ENCODE peak calls at places on chromosomes 7 and 10, in four cellular contexts. B, U, V and K are unnamed samples.

GRCh38 chr7:151388007-151388297 is 21.9 kb downstream of the WDR86 start:
- DNase-seq in B (no peak), U (no peak), V (no peak), K (no peak)

GRCh38 chr7:41942468-41943097 is 239.7 kb upstream of the INHBA start:
- DNase-seq in B (no peak), U (no peak), V (no peak), K (no peak)

GRCh38 chr7:73892003-73892975 is 31.3 kb downstream of the TMEM270 start:
- DNase-seq in B (no peak), U (no peak), V (no peak), K (no peak)

GRCh38 chr10:88680958-88681357 is 16.7 kb downstream of the LIPF start:
- DNase-seq in B (no peak), U (no peak), V (no peak), K (no peak)

GRCh38 chr10:77628906-77629730 is 8.5 kb downstream of the KCNMA1 start:
- DNase-seq in B (no peak), U (no peak), V (no peak), K (no peak)

GRCh38 chr10:70820976-70821750 is 5.4 kb downstream of the SGPL1 start:
- DNase-seq in B (no peak), U (peak; percentile 30), V (no peak), K (no peak)

GRCh38 chr7:121966538-121967332 is 93.8 kb downstream of the PTPRZ1 start:
- DNase-seq in B (no peak), U (no peak), V (no peak), K (no peak)

GRCh38 chr10:117411440-117412428 is 36.5 kb upstream of the PDZD8 start:
- DNase-seq in B (no peak), U (no peak), V (no peak), K (no peak)

GRCh38 chr7:192701-193536 is 548 bp downstream of the FAM20C start:
- DNase-seq in B (no peak), U (peak; percentile 29), V (no peak), K (no peak)

GRCh38 chr10:73060738-73061635 is 35.7 kb downstream of the P4HA1 start:
- DNase-seq in B (no peak), U (peak; percentile 59), V (no peak), K (no peak)

GRCh38 chr10:99906470-99906869 is 103.3 kb downstream of the DNMBP start:
- DNase-seq in B (no peak), U (no peak), V (no peak), K (no peak)

GRCh38 chr10:71984126-71984797 is 20.1 kb downstream of the CHST3 start:
- DNase-seq in B (no peak), U (no peak), V (no peak), K (no peak)

GRCh38 chr10:92087750-92088395 is 164.3 kb downstream of the BTAF1 start:
- DNase-seq in B (peak; percentile 69), U (peak; percentile 92), V (peak; percentile 54), K (peak; percentile 64)

GRCh38 chr10:11386044-11386443 is 225.4 kb downstream of the USP6NL start:
- DNase-seq in B (no peak), U (no peak), V (no peak), K (no peak)

GRCh38 chr7:74083117-74083876 is at the start of gene LIMK1:
- DNase-seq in B (peak; percentile 78), U (peak; percentile 86), V (peak; percentile 84), K (peak; percentile 87)

GRCh38 chr10:1576467-1577259 is 160.7 kb downstream of the ADARB2 start:
- DNase-seq in B (peak; percentile 70), U (no peak), V (no peak), K (no peak)

GRCh38 chr10:6218692-6219493 is 16.2 kb downstream of the PFKFB3 start:
- DNase-seq in B (no peak), U (no peak), V (no peak), K (no peak)

GRCh38 chr10:66318761-66319160 is 607.1 kb upstream of the LRRTM3 start:
- DNase-seq in B (no peak), U (no peak), V (no peak), K (no peak)